ENCODE peak calls at places on chromosomes 6 and 20, in five cellular contexts. K, T, P, S and G are unnamed samples.

GRCh38 chr20:34708621-34709043 is 4.5 kb downstream of the TP53INP2 start:
- DNase-seq in K (peak; percentile 45), T (no peak), P (peak; percentile 72), S (peak; percentile 70), G (peak; percentile 88)

GRCh38 chr20:20173269-20173668 is 120.9 kb downstream of the CFAP61 start:
- DNase-seq in K (no peak), T (no peak), P (no peak), S (no peak), G (no peak)

GRCh38 chr6:74731921-74732320 is 473.9 kb downstream of the COL12A1 start:
- DNase-seq in K (no peak), T (no peak), P (no peak), S (no peak), G (no peak)

GRCh38 chr6:15994814-15995459 is 133.9 kb upstream of the MYLIP start:
- DNase-seq in K (no peak), T (no peak), P (no peak), S (no peak), G (no peak)

GRCh38 chr6:93468291-93468690 is 48.9 kb upstream of the EPHA7 start:
- DNase-seq in K (no peak), T (no peak), P (no peak), S (no peak), G (no peak)

GRCh38 chr6:144171406-144171805 is 21.1 kb downstream of the STX11 start:
- DNase-seq in K (no peak), T (no peak), P (no peak), S (no peak), G (no peak)

GRCh38 chr6:88870728-88871330 is 92.6 kb downstream of the RNGTT start:
- DNase-seq in K (no peak), T (peak; percentile 50), P (peak; percentile 3), S (no peak), G (no peak)

GRCh38 chr20:63317061-63317460 is 24.1 kb downstream of the COL20A1 start:
- DNase-seq in K (no peak), T (no peak), P (no peak), S (no peak), G (no peak)

GRCh38 chr6:144353871-144354314 is 68.8 kb downstream of the UTRN start:
- DNase-seq in K (no peak), T (no peak), P (no peak), S (no peak), G (no peak)

GRCh38 chr6:5998741-5999687 is 7.7 kb downstream of the NRN1 start:
- DNase-seq in K (peak; percentile 59), T (no peak), P (no peak), S (no peak), G (peak; percentile 76)

GRCh38 chr6:150314230-150315188 is 54.3 kb upstream of the IYD start:
- DNase-seq in K (no peak), T (no peak), P (no peak), S (no peak), G (no peak)

GRCh38 chr6:149717588-149718458 is at the start of gene LATS1:
- DNase-seq in K (peak; percentile 95), T (peak; percentile 81), P (peak; percentile 66), S (peak; percentile 90), G (peak; percentile 98)

GRCh38 chr6:3068329-3069223 is at the start of gene RIPK1:
- DNase-seq in K (peak; percentile 96), T (peak; percentile 89), P (peak; percentile 83), S (peak; percentile 94), G (peak; percentile 99)
- TF ChIP-seq POLR2A in K (peak; percentile 50), T (peak; percentile 76), P (peak; percentile 83), S (peak; percentile 85), G (peak; percentile 48)

DNA sequence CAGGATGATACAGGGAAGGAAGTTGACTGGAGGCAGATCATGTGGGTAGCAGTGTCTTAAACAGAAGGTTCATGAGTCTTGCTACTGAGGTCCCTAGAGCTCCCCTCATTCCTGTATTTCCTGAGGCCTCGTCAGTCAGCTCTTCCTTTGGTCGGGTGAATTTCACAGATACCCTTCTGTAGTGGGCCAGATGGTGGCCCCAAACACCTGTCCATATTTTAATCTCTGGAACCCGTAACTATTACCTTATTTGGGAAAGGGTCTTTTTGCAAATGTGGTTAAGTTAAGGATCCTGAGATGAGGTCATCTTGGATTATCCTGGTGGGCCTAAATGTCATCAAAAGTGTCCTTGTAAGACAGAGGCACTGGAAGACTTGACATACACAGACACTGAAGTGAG is 9.6 kb downstream of the KCNS1 start:
- DNase-seq in K (no peak), T (no peak), P (no peak), S (no peak), G (no peak)
- TF ChIP-seq CTCF in K (no peak), T (no peak), P (no peak), S (no peak), G (no peak)

GRCh38 chr6:4693566-4693965 is 82.6 kb upstream of the CDYL start:
- DNase-seq in K (no peak), T (no peak), P (no peak), S (no peak), G (no peak)

GRCh38 chr6:4687656-4687988 is 88.6 kb upstream of the CDYL start:
- DNase-seq in K (no peak), T (no peak), P (no peak), S (no peak), G (no peak)

GRCh38 chr6:4692664-4693063 is 83.5 kb upstream of the CDYL start:
- DNase-seq in K (no peak), T (no peak), P (no peak), S (no peak), G (no peak)

GRCh38 chr6:4693158-4693557 is 83.0 kb upstream of the CDYL start:
- DNase-seq in K (no peak), T (no peak), P (no peak), S (no peak), G (no peak)

DNA sequence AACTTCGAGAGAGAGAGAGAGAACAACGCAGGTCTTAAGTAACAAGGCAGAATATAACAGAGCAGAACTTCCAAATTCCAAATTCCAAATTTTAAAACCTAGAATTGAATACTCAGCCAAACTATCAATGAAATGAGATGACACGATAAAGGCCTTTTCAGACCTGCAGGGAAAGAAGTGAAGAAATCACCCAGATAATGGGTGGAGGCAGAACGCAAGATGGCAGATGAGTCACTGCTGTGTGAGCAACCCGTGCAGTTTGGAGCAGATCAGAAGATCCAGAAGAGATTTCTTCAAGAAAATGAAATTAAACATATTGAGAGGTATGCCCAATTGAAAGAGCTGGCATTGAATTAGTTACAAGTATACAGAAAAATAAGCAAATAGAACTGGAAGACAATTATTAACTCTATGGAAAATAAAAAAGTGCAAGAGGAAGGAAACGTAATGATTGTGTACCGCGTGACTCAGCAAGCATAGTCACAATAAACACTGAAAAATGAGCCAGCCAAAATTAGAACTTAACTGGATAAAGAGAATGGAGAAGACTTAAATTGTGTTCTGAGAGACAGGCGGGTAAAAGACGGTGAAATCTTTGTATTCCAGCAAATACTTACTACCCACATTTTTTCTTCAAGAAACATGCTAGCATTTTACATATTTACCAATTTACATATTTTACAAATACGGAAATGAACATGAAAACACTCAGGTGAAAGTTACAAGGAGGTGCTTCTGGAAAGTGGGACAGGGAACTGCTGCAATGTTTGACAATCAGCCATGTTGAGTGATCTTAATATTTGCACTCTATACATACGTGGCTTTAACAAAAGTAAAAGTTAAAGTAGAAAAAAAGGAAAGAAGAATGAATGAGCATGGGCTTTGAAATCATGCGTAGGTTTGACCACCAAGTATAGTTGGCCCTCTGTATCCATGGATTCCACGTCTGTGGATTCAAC is 87.9 kb upstream of the CDYL start:
- DNase-seq in K (no peak), T (no peak), P (peak; percentile 72), S (no peak), G (no peak)
- TF ChIP-seq POLR2A in K (no peak), T (no peak), P (no peak), S (no peak), G (no peak)

DNA sequence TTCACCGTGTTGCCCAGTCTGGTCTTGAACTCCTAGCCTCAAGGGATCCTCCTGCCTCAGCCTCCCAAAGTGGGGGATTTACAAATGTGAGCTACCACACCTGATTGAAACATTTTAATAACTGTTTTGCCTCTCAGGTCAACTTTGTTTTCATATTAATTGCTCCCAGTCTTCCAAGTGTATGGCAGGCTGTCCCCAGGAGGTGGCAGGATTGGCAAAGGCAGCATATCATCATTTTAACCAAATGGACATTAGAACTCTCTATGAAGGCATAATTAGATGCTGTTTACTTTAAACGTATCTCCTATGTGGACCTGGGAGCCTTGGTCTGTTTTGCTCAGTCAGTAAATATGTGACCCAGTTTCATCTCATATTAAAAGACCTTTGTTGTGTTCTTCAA is 59.2 kb upstream of the CSE1L start:
- DNase-seq in K (no peak), T (peak; percentile 49), P (no peak), S (no peak), G (no peak)
- TF ChIP-seq CTCF in K (peak; percentile 16), T (peak; percentile 79), P (peak; percentile 44), S (no peak), G (no peak)

DNA sequence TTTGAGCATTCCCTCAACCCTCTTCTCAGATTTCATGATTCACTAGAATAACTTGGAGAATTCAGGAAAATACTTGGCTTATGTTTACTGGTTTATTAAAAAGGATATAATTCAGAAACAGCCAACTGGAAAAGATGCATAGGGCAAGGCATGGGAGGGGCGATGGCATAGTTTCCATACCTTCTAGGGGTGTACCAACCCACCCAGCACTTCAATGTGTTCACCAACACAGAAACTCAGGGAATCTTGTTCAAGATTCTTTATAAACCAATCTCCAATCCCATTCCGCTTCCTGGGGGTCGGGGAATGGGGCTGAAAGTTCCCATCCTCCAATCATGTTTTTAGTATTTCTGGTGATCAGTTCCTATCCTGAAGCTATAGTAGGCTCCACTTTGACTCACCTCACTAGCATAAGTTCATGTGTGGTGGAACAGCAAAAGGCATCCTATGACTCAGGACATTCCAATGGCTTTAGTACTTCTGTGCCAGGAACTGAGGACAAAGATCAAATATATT is 164.4 kb downstream of the SIM1 start:
- DNase-seq in K (no peak), T (peak; percentile 71), P (peak; percentile 59), S (no peak), G (no peak)
- TF ChIP-seq POLR2A in K (no peak), T (no peak), P (no peak), S (no peak), G (no peak)

GRCh38 chr6:30075094-30075986 is at the start of gene RNF39:
- DNase-seq in K (no peak), T (peak; percentile 55), P (no peak), S (no peak), G (no peak)
- TF ChIP-seq CTCF in K (peak; percentile 47), T (peak; percentile 90), P (peak; percentile 28), S (no peak), G (no peak)